ENCODE peak calls at places on chromosome 6, in six cellular contexts. One of them, this sample, is unnamed.

GRCh38 chr6:32785781-32786533 is 22.6 kb upstream of the HLA-DQB2 start:
- DNase-seq in omental fat pad: no peak
- DNase-seq in neural crest cell: peak; percentile 27
- DNase-seq in WERI-Rb-1: peak; percentile 58
- DNase-seq in A549: peak; percentile 37
- DNase-seq in cardiac fibroblast: peak; percentile 72
- DNase-seq in this sample: peak; percentile 76

GRCh38 chr6:47057830-47058540 is 15.9 kb upstream of the ADGRF1 start:
- DNase-seq in omental fat pad: no peak
- DNase-seq in neural crest cell: no peak
- DNase-seq in WERI-Rb-1: no peak
- DNase-seq in A549: no peak
- DNase-seq in cardiac fibroblast: peak; percentile 56
- DNase-seq in this sample: no peak

GRCh38 chr6:116059713-116060571 is 749 bp downstream of the FRK start:
- DNase-seq in omental fat pad: no peak
- DNase-seq in neural crest cell: no peak
- DNase-seq in WERI-Rb-1: no peak
- DNase-seq in A549: no peak
- DNase-seq in cardiac fibroblast: peak; percentile 19
- DNase-seq in this sample: peak; percentile 50

GRCh38 chr6:128759901-128760300 is 123.0 kb upstream of the LAMA2 start:
- DNase-seq in omental fat pad: no peak
- DNase-seq in neural crest cell: no peak
- DNase-seq in WERI-Rb-1: no peak
- DNase-seq in A549: no peak
- DNase-seq in cardiac fibroblast: no peak
- DNase-seq in this sample: no peak

GRCh38 chr6:33305052-33305451 is 6.3 kb upstream of the RGL2 start:
- DNase-seq in omental fat pad: no peak
- DNase-seq in neural crest cell: no peak
- DNase-seq in WERI-Rb-1: no peak
- DNase-seq in A549: no peak
- DNase-seq in cardiac fibroblast: no peak
- DNase-seq in this sample: no peak

GRCh38 chr6:42512498-42513042 is 51.3 kb upstream of the UBR2 start:
- DNase-seq in omental fat pad: no peak
- DNase-seq in neural crest cell: no peak
- DNase-seq in WERI-Rb-1: no peak
- DNase-seq in A549: no peak
- DNase-seq in cardiac fibroblast: no peak
- DNase-seq in this sample: peak; percentile 16

GRCh38 chr6:57173886-57174510 is 1.9 kb downstream of the BAG2 start:
- DNase-seq in omental fat pad: no peak
- DNase-seq in neural crest cell: no peak
- DNase-seq in WERI-Rb-1: no peak
- DNase-seq in A549: peak; percentile 10
- DNase-seq in cardiac fibroblast: peak; percentile 78
- DNase-seq in this sample: peak; percentile 8

GRCh38 chr6:133697666-133698065 is 191.2 kb upstream of the TCF21 start:
- DNase-seq in omental fat pad: no peak
- DNase-seq in neural crest cell: no peak
- DNase-seq in WERI-Rb-1: no peak
- DNase-seq in A549: no peak
- DNase-seq in cardiac fibroblast: no peak
- DNase-seq in this sample: no peak

GRCh38 chr6:14932485-14933178 is 313.2 kb upstream of the JARID2 start:
- DNase-seq in omental fat pad: no peak
- DNase-seq in neural crest cell: no peak
- DNase-seq in WERI-Rb-1: no peak
- DNase-seq in A549: no peak
- DNase-seq in cardiac fibroblast: no peak
- DNase-seq in this sample: no peak

GRCh38 chr6:99016355-99016754 is 68.6 kb upstream of the FBXL4 start:
- DNase-seq in omental fat pad: no peak
- DNase-seq in neural crest cell: no peak
- DNase-seq in WERI-Rb-1: no peak
- DNase-seq in A549: no peak
- DNase-seq in cardiac fibroblast: peak; percentile 60
- DNase-seq in this sample: no peak

GRCh38 chr6:12957321-12958051 is 240.9 kb downstream of the PHACTR1 start:
- DNase-seq in omental fat pad: peak; percentile 60
- DNase-seq in neural crest cell: peak; percentile 2
- DNase-seq in WERI-Rb-1: no peak
- DNase-seq in A549: peak; percentile 6
- DNase-seq in cardiac fibroblast: peak; percentile 63
- DNase-seq in this sample: peak; percentile 3

GRCh38 chr6:159700970-159701369 is 7.9 kb upstream of the SOD2 start:
- DNase-seq in omental fat pad: no peak
- DNase-seq in neural crest cell: no peak
- DNase-seq in WERI-Rb-1: no peak
- DNase-seq in A549: no peak
- DNase-seq in cardiac fibroblast: peak; percentile 78
- DNase-seq in this sample: no peak

GRCh38 chr6:130680118-130680517 is 147.1 kb upstream of the SMLR1 start:
- DNase-seq in omental fat pad: no peak
- DNase-seq in neural crest cell: no peak
- DNase-seq in WERI-Rb-1: no peak
- DNase-seq in A549: no peak
- DNase-seq in cardiac fibroblast: peak; percentile 16
- DNase-seq in this sample: no peak

GRCh38 chr6:133854633-133855598 is 34.0 kb upstream of the TCF21 start:
- DNase-seq in omental fat pad: no peak
- DNase-seq in neural crest cell: peak; percentile 16
- DNase-seq in WERI-Rb-1: peak; percentile 21
- DNase-seq in A549: no peak
- DNase-seq in cardiac fibroblast: no peak
- DNase-seq in this sample: no peak

GRCh38 chr6:96907498-96907897 is 9.8 kb upstream of the NDUFAF4 start:
- DNase-seq in omental fat pad: no peak
- DNase-seq in neural crest cell: no peak
- DNase-seq in WERI-Rb-1: no peak
- DNase-seq in A549: no peak
- DNase-seq in cardiac fibroblast: peak; percentile 61
- DNase-seq in this sample: no peak

GRCh38 chr6:35497571-35498406 is 910 bp upstream of the TEAD3 start:
- DNase-seq in omental fat pad: no peak
- DNase-seq in neural crest cell: peak; percentile 48
- DNase-seq in WERI-Rb-1: peak; percentile 57
- DNase-seq in A549: peak; percentile 26
- DNase-seq in cardiac fibroblast: peak; percentile 87
- DNase-seq in this sample: peak; percentile 57

GRCh38 chr6:134990262-134990661 is 40.4 kb upstream of the ALDH8A1 start:
- DNase-seq in omental fat pad: no peak
- DNase-seq in neural crest cell: no peak
- DNase-seq in WERI-Rb-1: no peak
- DNase-seq in A549: no peak
- DNase-seq in cardiac fibroblast: no peak
- DNase-seq in this sample: no peak

GRCh38 chr6:118872726-118873125 is 21.2 kb upstream of the ASF1A start:
- DNase-seq in omental fat pad: no peak
- DNase-seq in neural crest cell: no peak
- DNase-seq in WERI-Rb-1: no peak
- DNase-seq in A549: no peak
- DNase-seq in cardiac fibroblast: peak; percentile 22
- DNase-seq in this sample: no peak

GRCh38 chr6:159321267-159321666 is 152.1 kb downstream of the FNDC1 start:
- DNase-seq in omental fat pad: no peak
- DNase-seq in neural crest cell: no peak
- DNase-seq in WERI-Rb-1: no peak
- DNase-seq in A549: no peak
- DNase-seq in cardiac fibroblast: no peak
- DNase-seq in this sample: no peak

GRCh38 chr6:2196079-2196679 is 49.2 kb downstream of the GMDS start:
- DNase-seq in omental fat pad: no peak
- DNase-seq in neural crest cell: peak; percentile 18
- DNase-seq in WERI-Rb-1: peak; percentile 50
- DNase-seq in A549: peak; percentile 13
- DNase-seq in cardiac fibroblast: peak; percentile 74
- DNase-seq in this sample: peak; percentile 30

GRCh38 chr6:55531496-55531895 is 47.5 kb downstream of the HMGCLL1 start:
- DNase-seq in omental fat pad: no peak
- DNase-seq in neural crest cell: no peak
- DNase-seq in WERI-Rb-1: no peak
- DNase-seq in A549: no peak
- DNase-seq in cardiac fibroblast: no peak
- DNase-seq in this sample: no peak

GRCh38 chr6:14638932-14639875 is 521.6 kb downstream of the CD83 start:
- DNase-seq in omental fat pad: no peak
- DNase-seq in neural crest cell: no peak
- DNase-seq in WERI-Rb-1: peak; percentile 73
- DNase-seq in A549: no peak
- DNase-seq in cardiac fibroblast: peak; percentile 52
- DNase-seq in this sample: no peak

GRCh38 chr6:125191916-125192609 is 38.5 kb downstream of the TPD52L1 start:
- DNase-seq in omental fat pad: peak; percentile 30
- DNase-seq in neural crest cell: peak; percentile 15
- DNase-seq in WERI-Rb-1: peak; percentile 64
- DNase-seq in A549: peak; percentile 47
- DNase-seq in cardiac fibroblast: peak; percentile 93
- DNase-seq in this sample: peak; percentile 57

GRCh38 chr6:44784195-44784594 is 396.7 kb downstream of the CDC5L start:
- DNase-seq in omental fat pad: no peak
- DNase-seq in neural crest cell: no peak
- DNase-seq in WERI-Rb-1: no peak
- DNase-seq in A549: no peak
- DNase-seq in cardiac fibroblast: peak; percentile 22
- DNase-seq in this sample: no peak

GRCh38 chr6:125904871-125905270 is 51.7 kb upstream of the HINT3 start:
- DNase-seq in omental fat pad: no peak
- DNase-seq in neural crest cell: no peak
- DNase-seq in WERI-Rb-1: no peak
- DNase-seq in A549: no peak
- DNase-seq in cardiac fibroblast: peak; percentile 56
- DNase-seq in this sample: no peak

DNA sequence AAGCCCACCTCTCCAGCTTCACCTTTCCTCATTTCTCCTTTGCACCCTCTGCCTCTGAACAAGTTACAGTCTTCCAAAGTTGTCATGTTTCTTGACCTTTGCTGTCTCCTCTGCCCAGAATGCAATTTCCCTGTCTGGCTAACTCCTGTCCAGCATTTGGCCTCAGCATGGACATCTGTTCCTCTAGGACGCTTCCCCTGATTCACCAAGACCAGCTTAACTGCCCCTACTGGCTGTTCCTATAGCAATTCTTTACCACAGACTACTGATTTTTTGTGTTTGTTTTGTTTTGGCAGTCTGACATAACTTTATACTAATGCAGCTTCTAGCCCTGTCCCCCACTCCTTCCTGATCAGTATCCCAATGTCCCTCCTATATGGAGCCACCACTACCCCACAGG is 13.4 kb downstream of the GNL1 start:
- DNase-seq in omental fat pad: no peak
- DNase-seq in neural crest cell: no peak
- DNase-seq in WERI-Rb-1: peak; percentile 63
- DNase-seq in A549: peak; percentile 7
- DNase-seq in cardiac fibroblast: peak; percentile 28
- DNase-seq in this sample: no peak
- TF ChIP-seq CTCF in omental fat pad: no peak
- TF ChIP-seq CTCF in neural crest cell: no peak
- TF ChIP-seq CTCF in WERI-Rb-1: peak; percentile 57
- TF ChIP-seq CTCF in A549: no peak
- TF ChIP-seq CTCF in cardiac fibroblast: no peak
- TF ChIP-seq CTCF in this sample: no peak

DNA sequence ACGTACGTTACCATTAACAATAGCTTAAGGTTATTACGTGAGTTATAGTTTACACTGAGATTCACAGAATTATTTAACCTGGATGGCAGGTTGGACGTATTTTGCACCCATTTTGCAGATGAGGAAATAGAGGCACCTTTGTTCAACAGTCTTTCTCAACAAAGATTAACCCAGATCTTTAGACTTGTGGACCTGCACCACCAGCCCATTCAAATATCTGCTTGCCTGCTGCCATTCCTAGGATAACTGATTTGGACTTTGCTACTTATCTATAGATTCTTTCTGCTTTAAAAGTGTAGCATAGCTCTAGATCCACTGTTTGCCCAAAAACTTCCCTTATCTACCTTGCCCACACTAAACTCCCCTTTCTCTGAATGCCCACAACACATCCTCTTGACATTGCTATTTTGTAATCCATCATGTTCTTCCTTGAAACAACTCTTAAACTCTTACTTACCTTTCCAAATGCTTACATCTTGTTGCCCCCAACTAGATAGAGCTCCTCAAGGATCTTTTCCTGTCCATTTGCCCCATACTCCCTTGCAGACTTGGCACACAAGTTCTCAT is 56.4 kb upstream of the TNFAIP3 start:
- DNase-seq in omental fat pad: no peak
- DNase-seq in neural crest cell: no peak
- DNase-seq in WERI-Rb-1: no peak
- DNase-seq in A549: no peak
- DNase-seq in cardiac fibroblast: no peak
- DNase-seq in this sample: no peak
- TF ChIP-seq CTCF in omental fat pad: no peak
- TF ChIP-seq CTCF in neural crest cell: no peak
- TF ChIP-seq CTCF in WERI-Rb-1: no peak
- TF ChIP-seq CTCF in A549: no peak
- TF ChIP-seq CTCF in cardiac fibroblast: no peak
- TF ChIP-seq CTCF in this sample: no peak

DNA sequence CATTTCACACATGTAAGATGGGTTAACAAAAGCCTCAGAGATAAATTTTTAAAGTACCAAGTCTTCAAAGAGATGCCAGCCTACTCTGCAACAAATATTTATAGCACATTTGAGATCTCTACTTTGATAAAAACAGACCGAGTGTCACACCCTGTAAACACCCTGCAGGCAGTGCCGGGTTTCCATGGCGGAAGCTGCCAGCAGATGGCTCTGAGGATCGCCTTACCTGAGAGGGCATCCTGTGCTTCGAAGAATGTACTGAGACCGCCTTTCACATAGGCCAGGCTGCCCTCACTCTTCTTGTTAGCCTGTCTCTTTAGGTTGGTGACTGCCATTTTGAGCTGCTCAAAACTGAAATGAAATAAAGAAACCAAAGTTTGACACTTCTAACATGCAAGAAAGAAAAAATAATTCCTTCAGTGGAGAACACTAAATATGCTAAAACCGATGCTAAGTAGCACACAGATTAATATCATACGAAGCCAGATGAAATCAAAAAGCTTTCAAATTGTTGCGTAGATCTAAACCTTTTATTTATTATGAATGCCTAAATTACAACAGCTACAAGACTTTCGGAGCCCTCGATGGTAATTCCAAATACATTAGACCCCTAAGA is 39.3 kb downstream of the HUS1B start:
- DNase-seq in omental fat pad: no peak
- DNase-seq in neural crest cell: no peak
- DNase-seq in WERI-Rb-1: peak; percentile 67
- DNase-seq in A549: no peak
- DNase-seq in cardiac fibroblast: no peak
- DNase-seq in this sample: no peak
- TF ChIP-seq CTCF in omental fat pad: no peak
- TF ChIP-seq CTCF in neural crest cell: no peak
- TF ChIP-seq CTCF in WERI-Rb-1: peak; percentile 73
- TF ChIP-seq CTCF in A549: peak; percentile 20
- TF ChIP-seq CTCF in cardiac fibroblast: no peak
- TF ChIP-seq CTCF in this sample: no peak

DNA sequence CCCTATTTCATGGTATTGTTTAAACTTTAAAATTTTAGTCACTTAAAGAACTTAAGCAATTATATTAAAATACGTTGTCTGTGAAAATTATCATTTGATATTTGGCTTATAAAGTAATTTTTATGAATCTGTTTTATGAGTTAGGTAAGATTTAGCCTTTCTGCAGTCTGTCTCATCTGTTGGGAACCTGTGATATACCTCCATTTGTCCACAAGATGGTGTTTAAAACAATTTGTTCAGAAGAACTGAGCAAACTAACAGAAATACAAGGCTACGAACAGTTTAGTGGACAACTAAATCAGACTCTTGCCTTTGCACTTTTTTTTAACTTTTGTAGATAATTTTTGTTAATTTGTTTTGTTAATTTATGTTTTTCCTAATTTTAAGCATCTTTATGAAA is 92.4 kb downstream of the COL9A1 start:
- DNase-seq in omental fat pad: no peak
- DNase-seq in neural crest cell: no peak
- DNase-seq in WERI-Rb-1: no peak
- DNase-seq in A549: peak; percentile 6
- DNase-seq in cardiac fibroblast: peak; percentile 28
- DNase-seq in this sample: no peak
- TF ChIP-seq CTCF in omental fat pad: no peak
- TF ChIP-seq CTCF in neural crest cell: peak; percentile 60
- TF ChIP-seq CTCF in WERI-Rb-1: peak; percentile 16
- TF ChIP-seq CTCF in A549: peak; percentile 19
- TF ChIP-seq CTCF in cardiac fibroblast: peak; percentile 21
- TF ChIP-seq CTCF in this sample: peak; percentile 58